ENCODE peak calls at places on chromosomes 13 and 19, in four cellular contexts. K, E, U and Q are unnamed samples.

GRCh38 chr13:41284512-41285288 is 21.3 kb upstream of the MTRF1 start:
- DNase-seq in E (peak), K (no peak), U (no peak), Q (peak)

GRCh38 chr19:43470288-43470687 is 4.9 kb upstream of the LYPD3 start:
- DNase-seq in E (peak), K (no peak), U (no peak), Q (peak)

GRCh38 chr19:8204961-8205360 is 4.2 kb upstream of the CERS4 start:
- DNase-seq in E (no peak), K (no peak), U (peak), Q (no peak)

GRCh38 chr19:43765109-43765876 is 10.5 kb upstream of the SMG9 start:
- DNase-seq in U (peak), E (peak), K (no peak), Q (peak)

GRCh38 chr13:23578411-23579071 is 8.3 kb downstream of the TNFRSF19 start:
- DNase-seq in E (peak), K (no peak), U (peak), Q (no peak)

GRCh38 chr13:37386276-37386675 is 212.3 kb downstream of the POSTN start:
- DNase-seq in K (no peak), U (no peak), E (peak), Q (peak)

GRCh38 chr13:75762967-75763366 is 126.8 kb downstream of the LMO7 start:
- DNase-seq in K (no peak), U (no peak), E (no peak), Q (no peak)

GRCh38 chr13:101202590-101202989 is 213.7 kb downstream of the NALCN start:
- DNase-seq in E (no peak), K (no peak), U (peak), Q (no peak)

GRCh38 chr13:43229506-43229905 is 206.1 kb downstream of the DNAJC15 start:
- DNase-seq in U (no peak), K (no peak), E (peak), Q (no peak)

GRCh38 chr19:8571006-8571411 is 6.2 kb downstream of the MYO1F start:
- DNase-seq in E (peak), U (no peak), K (no peak), Q (no peak)

GRCh38 chr13:20340759-20341161 is 108.6 kb upstream of the GJB6 start:
- DNase-seq in K (no peak), E (no peak), U (no peak), Q (peak)

GRCh38 chr13:75514080-75515040 is 23.3 kb downstream of the COMMD6 start:
- DNase-seq in E (peak), U (no peak), K (no peak), Q (no peak)

GRCh38 chr13:36872621-36873020 is 47.4 kb downstream of the SMAD9 start:
- DNase-seq in E (no peak), U (peak), K (no peak), Q (no peak)

GRCh38 chr19:29105629-29106352 is 107.2 kb downstream of the UQCRFS1 start:
- DNase-seq in U (peak), E (no peak), K (no peak), Q (no peak)

GRCh38 chr19:7917292-7918061 is 2.7 kb upstream of the SNAPC2 start:
- DNase-seq in U (peak), E (peak), K (no peak), Q (peak)

GRCh38 chr19:28169168-28169862 is 1043.6 kb downstream of the UQCRFS1 start:
- DNase-seq in U (peak), E (no peak), K (peak), Q (no peak)

GRCh38 chr13:51266642-51267041 is 44.4 kb downstream of the FAM124A start:
- DNase-seq in E (no peak), U (no peak), K (no peak), Q (no peak)

GRCh38 chr13:26442541-26442940 is 114.9 kb upstream of the WASF3 start:
- DNase-seq in U (no peak), K (no peak), E (peak), Q (peak)

GRCh38 chr19:7904074-7905020 is 670 bp downstream of the MAP2K7 start:
- DNase-seq in U (no peak), E (no peak), K (no peak), Q (no peak)

GRCh38 chr13:59846845-59847620 is 316.7 kb downstream of the DIAPH3 start:
- DNase-seq in E (no peak), K (peak), U (no peak), Q (peak)

GRCh38 chr13:60120617-60121016 is 43.1 kb downstream of the DIAPH3 start:
- DNase-seq in K (no peak), U (no peak), E (no peak), Q (no peak)

GRCh38 chr13:114313061-114313860 is 1.0 kb upstream of the CHAMP1 start:
- DNase-seq in U (no peak), K (no peak), E (peak), Q (no peak)

GRCh38 chr19:41351339-41352245 is 2.1 kb downstream of the TGFB1 start:
- DNase-seq in K (no peak), U (peak), E (peak), Q (peak)

GRCh38 chr13:39196957-39197644 is 158.8 kb downstream of the NHLRC3 start:
- DNase-seq in U (no peak), E (no peak), K (no peak), Q (no peak)

GRCh38 chr13:71754407-71754974 is 112.5 kb downstream of the DACH1 start:
- DNase-seq in K (no peak), E (no peak), U (no peak), Q (no peak)

GRCh38 chr19:6718741-6719539 is 1.5 kb downstream of the C3 start:
- DNase-seq in K (no peak), E (no peak), U (peak), Q (peak)

GRCh38 chr13:25864936-25865335 is 186.9 kb downstream of the SHISA2 start:
- DNase-seq in E (no peak), K (no peak), U (no peak), Q (no peak)

DNA sequence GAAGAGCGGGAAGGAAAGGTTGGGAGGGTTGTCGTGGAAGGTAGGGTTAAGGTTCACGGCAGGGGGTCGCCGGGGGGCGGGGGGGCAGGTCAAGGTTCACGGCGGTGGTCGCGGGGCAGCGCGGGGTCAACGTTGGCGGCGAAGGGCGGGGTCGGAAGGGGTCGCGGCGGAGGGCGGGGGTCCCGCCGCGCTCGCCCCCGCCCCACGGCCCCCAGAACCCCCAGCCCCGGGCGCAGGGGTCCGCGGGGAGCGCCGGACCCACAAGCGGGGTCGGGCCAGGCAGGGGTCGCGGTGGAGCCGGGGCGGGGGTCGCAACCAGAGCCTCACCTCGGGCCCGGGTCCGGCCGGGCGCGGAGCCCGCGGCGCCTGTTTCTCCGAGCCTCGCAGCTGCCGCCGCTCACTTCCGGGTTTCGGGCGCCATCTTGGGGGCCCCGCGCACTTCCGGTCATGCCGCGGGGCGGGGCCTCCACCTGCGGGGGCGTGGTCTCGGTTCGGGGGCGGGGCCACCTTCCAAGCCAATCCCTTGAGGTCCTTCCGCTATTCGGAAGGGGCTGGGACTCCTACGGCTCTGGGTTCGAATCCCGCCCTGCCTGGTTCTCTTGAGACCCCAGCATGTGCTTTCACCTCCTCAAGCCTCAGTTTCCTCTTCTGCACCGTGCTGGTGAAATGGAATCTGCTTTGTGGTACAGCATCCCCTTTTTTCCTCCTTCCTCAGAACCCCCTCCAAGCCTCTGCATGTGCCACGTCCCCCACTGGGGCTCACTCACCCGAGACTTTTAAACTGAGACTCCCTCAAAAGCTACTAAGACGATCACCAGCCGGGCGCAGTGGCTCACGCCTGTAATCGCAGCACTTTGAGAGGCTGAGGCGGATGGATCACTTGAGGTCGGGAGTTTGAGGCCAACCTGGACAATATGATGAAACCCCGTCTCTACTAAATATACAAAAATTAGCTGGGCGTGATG is at the start of gene SBNO2:
- DNase-seq in K (peak), U (peak), E (peak), Q (peak)
- H2BK120ac ChIP-seq in K (no peak), U (no peak), E (peak), Q (peak)

GRCh38 chr13:112712451-112712881 is 22.6 kb downstream of the ATP11A start:
- DNase-seq in K (no peak), U (no peak), E (no peak), Q (no peak)
- H3K14ac ChIP-seq in K (no peak), U (peak), E (peak), Q (peak)

DNA sequence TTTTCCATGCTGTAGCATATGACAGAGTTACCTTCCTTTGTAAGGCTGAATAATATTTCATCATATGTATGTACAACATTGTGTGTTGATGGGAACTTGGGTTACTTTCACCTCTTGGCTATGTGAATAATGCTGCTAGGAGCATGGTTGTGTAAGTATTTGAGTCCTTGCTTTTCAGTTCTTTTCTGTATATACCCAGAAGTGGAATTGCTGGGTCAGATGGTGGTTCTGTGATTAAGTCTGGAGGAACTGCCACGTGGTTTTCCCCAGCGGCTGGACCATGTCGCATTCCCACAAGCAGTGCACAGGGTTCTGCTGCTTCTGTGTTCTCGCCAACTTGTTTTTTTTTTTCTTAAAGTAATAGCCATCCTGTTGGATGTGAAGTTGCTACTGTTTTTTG is 101.1 kb upstream of the TEX29 start:
- DNase-seq in U (no peak), E (peak), K (no peak), Q (peak)
- H2BK120ac ChIP-seq in U (no peak), E (no peak), K (no peak), Q (no peak)

GRCh38 chr19:39928357-39928725 is 6.1 kb downstream of the FCGBP start:
- DNase-seq in K (no peak), U (no peak), E (no peak), Q (no peak)

GRCh38 chr19:39927076-39927475 is 7.4 kb downstream of the FCGBP start:
- DNase-seq in E (no peak), U (no peak), K (no peak), Q (no peak)

GRCh38 chr19:39926170-39926755 is 8.2 kb downstream of the FCGBP start:
- DNase-seq in U (no peak), E (no peak), K (no peak), Q (peak)

GRCh38 chr19:39929750-39930149 is 4.7 kb downstream of the FCGBP start:
- DNase-seq in E (no peak), U (no peak), K (no peak), Q (no peak)

DNA sequence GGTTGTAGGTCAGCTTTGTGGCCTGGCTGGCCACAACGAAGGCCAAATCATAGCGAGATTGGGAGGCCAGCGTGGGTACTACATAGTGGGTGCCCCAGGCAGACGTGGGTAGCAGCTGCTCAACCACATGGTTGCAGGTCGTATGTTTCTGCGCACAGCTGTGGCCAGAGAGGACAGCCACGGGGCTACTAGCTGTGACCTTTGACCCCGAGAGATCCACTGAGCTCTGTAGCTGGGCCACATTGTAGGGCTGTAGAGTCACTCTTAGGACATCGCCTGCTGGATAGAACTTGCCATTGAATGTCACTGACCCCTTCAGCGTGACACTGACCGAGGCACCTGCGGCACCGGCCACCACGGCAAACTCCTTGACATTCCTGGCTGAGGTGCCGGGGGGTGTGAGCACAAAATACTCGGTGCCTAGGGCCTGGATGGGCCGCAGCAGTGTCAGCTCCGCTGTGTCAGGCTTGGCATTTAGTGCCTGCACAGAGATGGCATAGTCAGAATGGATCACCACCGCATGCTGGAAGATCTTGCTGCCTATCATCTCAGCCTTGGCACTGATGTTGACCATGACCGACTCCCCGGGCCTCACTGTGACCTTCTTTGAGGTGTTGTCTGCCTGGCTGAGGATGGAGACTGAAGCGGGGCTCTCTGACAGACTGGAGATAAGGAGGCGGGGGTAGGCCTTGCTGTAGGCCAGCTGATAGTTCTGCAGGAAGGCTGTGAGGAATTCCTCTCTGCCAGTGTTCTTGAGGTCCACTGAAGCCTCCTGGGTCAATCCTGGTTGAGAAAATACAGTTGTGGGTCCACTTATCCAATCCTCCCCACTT is 6.7 kb downstream of the FCGBP start:
- DNase-seq in U (no peak), K (no peak), E (no peak), Q (no peak)
- H3K14ac ChIP-seq in U (no peak), K (peak), E (no peak), Q (no peak)

GRCh38 chr13:34733720-34734119 is 208.3 kb upstream of the NBEA start:
- DNase-seq in K (peak), E (no peak), U (no peak), Q (peak)

GRCh38 chr13:34734932-34735331 is 207.1 kb upstream of the NBEA start:
- DNase-seq in K (no peak), E (no peak), U (no peak), Q (peak)

DNA sequence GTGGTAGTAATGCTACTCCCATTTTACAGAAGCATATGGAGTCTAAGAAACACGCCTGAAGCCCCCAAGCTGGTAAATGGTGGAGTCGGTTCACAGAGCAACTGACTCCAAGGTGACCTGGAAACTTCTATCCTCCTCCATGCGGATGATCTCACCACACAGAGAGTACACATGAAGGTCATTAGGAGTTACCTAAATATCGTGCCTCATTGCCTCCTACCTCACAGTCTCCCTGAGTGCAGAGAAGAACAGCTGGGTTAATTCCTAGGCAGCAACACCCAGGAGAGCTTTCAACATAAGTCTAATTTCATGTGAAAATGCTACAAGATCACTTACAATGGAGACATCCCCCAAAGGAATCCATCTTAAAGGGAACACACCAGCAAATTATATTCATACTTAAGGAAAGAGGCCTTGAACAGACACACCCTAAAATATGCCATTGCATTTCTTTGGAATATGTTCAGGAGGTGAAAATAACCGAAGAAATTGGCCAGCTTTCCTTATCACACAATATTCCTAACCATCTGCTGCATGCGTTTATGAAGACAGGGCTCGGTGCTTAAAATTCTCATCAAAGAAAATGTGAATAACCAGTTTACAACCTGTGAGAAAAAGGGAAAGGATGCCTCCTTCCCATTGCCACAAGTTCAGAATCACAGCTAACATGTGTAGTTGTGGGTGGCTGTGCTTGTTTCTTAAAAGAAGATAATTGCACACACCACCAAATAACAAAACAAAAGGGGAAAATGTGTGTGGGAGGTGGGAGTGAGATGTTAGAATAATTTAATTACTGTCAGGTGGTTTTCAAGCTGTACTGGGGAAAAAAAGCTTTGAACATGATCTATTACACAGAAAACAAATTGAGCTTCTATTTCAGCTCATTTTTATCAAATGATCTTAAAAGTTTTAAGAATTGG is 203.6 kb upstream of the NBEA start:
- DNase-seq in K (no peak), U (no peak), E (no peak), Q (no peak)
- H2BK120ac ChIP-seq in K (no peak), U (no peak), E (no peak), Q (no peak)

GRCh38 chr19:10960314-10961072 is at the start of gene SMARCA4:
- DNase-seq in U (peak), E (peak), K (peak), Q (peak)
- H3K14ac ChIP-seq in U (peak), E (peak), K (peak), Q (peak)

GRCh38 chr19:10565567-10566407 is at the start of gene KRI1:
- DNase-seq in K (peak), E (peak), U (peak), Q (peak)
- H2BK120ac ChIP-seq in K (peak), E (peak), U (no peak), Q (peak)